ENCODE peak calls at places on chromosomes 4 and X, in six cellular contexts. S is PC-3, R is neural progenitor cell, K is epithelial cell of esophagus, Y is A673, D is sigmoid colon. N is an unnamed sample.

GRCh38 chr4:2662598-2662997 is 93.5 kb downstream of the TNIP2 start:
- DNase-seq in S (peak; percentile 16), R (no peak), K (peak; percentile 82), Y (no peak), D (no peak), N (no peak)

GRCh38 chr4:151169223-151169622 is 69.8 kb downstream of the RPS3A start:
- DNase-seq in S (no peak), R (peak; percentile 49), K (no peak), Y (peak; percentile 65), D (peak; percentile 95), N (no peak)

GRCh38 chr4:147639388-147639787 is 22.2 kb downstream of the TMEM184C start:
- DNase-seq in S (no peak), R (no peak), K (no peak), Y (no peak), D (no peak), N (no peak)

GRCh38 chrX:148270499-148270898 is 229.9 kb upstream of the AFF2 start:
- DNase-seq in S (no peak), R (no peak), K (no peak), Y (no peak), D (no peak), N (no peak)

GRCh38 chr4:128468485-128468989 is 180.9 kb upstream of the PGRMC2 start:
- DNase-seq in S (peak; percentile 83), R (no peak), K (peak; percentile 53), Y (peak; percentile 71), D (peak; percentile 82), N (no peak)

GRCh38 chrX:40175416-40176255 is 77.9 kb upstream of the BCOR start:
- DNase-seq in S (peak; percentile 48), R (peak; percentile 62), K (peak; percentile 15), Y (peak; percentile 85), D (peak; percentile 89), N (peak; percentile 82)

GRCh38 chr4:7686166-7686870 is 251.6 kb upstream of the PSAPL1 start:
- DNase-seq in S (no peak), R (no peak), K (no peak), Y (no peak), D (no peak), N (no peak)

GRCh38 chr4:83112678-83113428 is 1.7 kb downstream of the PLAC8 start:
- DNase-seq in S (no peak), R (no peak), K (no peak), Y (no peak), D (no peak), N (no peak)

GRCh38 chr4:53189011-53189410 is 176.8 kb downstream of the SCFD2 start:
- DNase-seq in S (no peak), R (no peak), K (no peak), Y (no peak), D (no peak), N (no peak)

GRCh38 chr4:184215709-184216328 is 1.9 kb downstream of the ENPP6 start:
- DNase-seq in S (no peak), R (no peak), K (no peak), Y (no peak), D (no peak), N (no peak)

GRCh38 chrX:72540318-72540717 is 32.3 kb downstream of the HDAC8 start:
- DNase-seq in S (peak; percentile 44), R (no peak), K (peak; percentile 8), Y (peak; percentile 40), D (no peak), N (no peak)

GRCh38 chr4:38146383-38146782 is 186.2 kb downstream of the PTTG2 start:
- DNase-seq in S (no peak), R (no peak), K (no peak), Y (no peak), D (no peak), N (no peak)
- H3K4me3 ChIP-seq in S (no peak overlapping the region), R (no peak overlapping the region), K (no peak overlapping the region), Y (no peak overlapping the region), D (no peak overlapping the region), N (no peak overlapping the region)

GRCh38 chrX:10034740-10035260 is 67.6 kb downstream of the CLDN34 start:
- DNase-seq in S (no peak), R (no peak), K (no peak), Y (no peak), D (peak; percentile 8), N (no peak)
- TF ChIP-seq CTCF in S (no peak), R (no peak), K (no peak), Y (no peak), D (no peak), N (no peak)

GRCh38 chr4:156559346-156559745 is 412.3 kb downstream of the PDGFC start:
- DNase-seq in S (peak; percentile 38), R (no peak), K (no peak), Y (no peak), D (no peak), N (no peak)
- H3K4me3 ChIP-seq in S (no peak overlapping the region), R (no peak overlapping the region), K (no peak overlapping the region), Y (no peak overlapping the region), D (no peak overlapping the region), N (no peak overlapping the region)

GRCh38 chr4:35725131-35725530 is 519.2 kb downstream of the ARAP2 start:
- DNase-seq in S (peak; percentile 5), R (peak; percentile 26), K (peak; percentile 24), Y (no peak), D (no peak), N (no peak)
- TF ChIP-seq CTCF in S (peak; percentile 17), R (peak; percentile 38), K (no peak), Y (no peak), D (no peak), N (peak; percentile 37)

GRCh38 chrX:102155806-102156179 is at the start of gene BEX5:
- DNase-seq in S (peak; percentile 28), R (peak; percentile 54), K (peak; percentile 54), Y (peak; percentile 67), D (peak; percentile 78), N (peak; percentile 41)

GRCh38 chrX:102154900-102155805 is 624 bp downstream of the BEX5 start:
- DNase-seq in S (no peak), R (peak; percentile 1), K (no peak), Y (no peak), D (no peak), N (no peak)

GRCh38 chrX:102154218-102154860 is 1.4 kb downstream of the BEX5 start:
- DNase-seq in S (no peak), R (peak; percentile 31), K (no peak), Y (peak; percentile 43), D (no peak), N (no peak)
- H3K4me3 ChIP-seq in S (peak overlapping the region; percentile 62), R (peak overlapping the region; percentile 29), K (no peak overlapping the region), Y (no peak overlapping the region), D (no peak overlapping the region), N (peak overlapping the region; percentile 64)

DNA sequence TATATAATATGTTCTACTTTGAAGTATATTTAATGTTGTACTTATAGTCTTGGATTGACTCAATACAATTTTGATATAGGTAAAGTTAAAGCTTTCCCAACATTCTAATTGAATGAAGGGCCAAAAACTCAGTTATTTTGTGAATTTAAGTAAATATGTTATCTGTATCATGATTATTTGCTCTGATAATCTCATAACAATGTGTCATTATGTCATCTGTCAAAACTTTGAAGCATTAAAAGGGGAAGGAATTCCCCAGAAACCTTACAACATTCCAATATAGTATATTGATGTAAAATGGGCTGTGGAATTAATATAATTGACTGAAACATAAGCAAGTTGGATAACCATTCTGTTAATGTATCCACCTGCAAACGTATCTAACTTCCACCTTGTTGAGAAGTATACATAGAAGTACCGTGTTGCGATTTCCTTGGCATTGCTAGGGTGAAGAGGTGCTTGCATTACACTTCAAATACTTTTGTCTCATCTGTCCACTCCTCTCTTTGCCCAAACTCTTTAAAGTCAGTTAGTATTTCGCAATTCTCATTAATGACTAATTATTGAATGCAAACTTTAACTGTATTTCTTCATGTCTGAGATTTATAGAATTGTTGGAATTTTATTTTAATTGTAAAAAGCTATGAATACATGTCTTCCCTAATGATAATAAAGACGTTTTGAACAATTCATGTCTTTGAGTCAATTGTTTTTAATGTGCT is 1982.1 kb upstream of the ADGRL3 start:
- DNase-seq in S (no peak), R (no peak), K (no peak), Y (no peak), D (no peak), N (no peak)
- TF ChIP-seq CTCF in S (no peak), R (no peak), K (no peak), Y (no peak), D (no peak), N (no peak)

DNA sequence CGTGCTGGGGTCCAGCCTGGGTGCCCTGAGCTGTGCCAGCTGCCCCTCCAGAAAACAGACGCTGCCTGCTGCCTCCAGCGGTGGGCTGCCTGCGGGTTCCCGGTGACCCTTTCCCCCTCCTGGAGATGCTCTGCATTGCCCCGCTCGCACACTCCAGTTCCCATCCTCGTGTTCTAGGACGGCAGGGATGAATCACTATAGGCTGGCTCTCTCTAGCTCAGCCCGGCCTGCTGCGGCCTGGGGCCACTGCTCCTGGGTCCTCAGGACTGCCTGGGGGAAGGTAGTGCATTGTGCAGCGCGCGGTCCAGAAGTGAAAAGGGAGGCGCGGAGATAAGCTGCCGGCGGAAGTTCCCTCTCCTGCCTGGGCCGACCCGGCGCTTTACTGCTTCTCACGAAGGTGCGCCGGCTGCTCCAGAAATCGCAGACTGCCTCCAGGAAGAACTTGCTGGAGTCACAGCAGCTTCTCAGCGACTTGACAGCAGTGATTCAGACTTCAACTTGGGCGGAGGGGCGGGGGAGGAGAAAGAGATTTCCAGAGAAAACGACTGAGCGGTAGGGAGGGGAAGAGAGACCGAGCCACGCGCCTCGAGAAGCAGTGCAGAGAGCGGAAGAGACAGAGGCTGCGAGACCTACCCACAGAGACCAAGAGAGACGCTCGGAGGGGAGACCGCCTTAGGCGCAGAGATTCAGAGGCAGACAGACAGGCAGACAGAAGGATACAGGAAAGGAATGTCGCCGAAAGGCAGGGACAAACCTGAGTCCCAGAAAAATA is 6.7 kb upstream of the MSX1 start:
- DNase-seq in S (no peak), R (peak; percentile 81), K (peak; percentile 65), Y (peak; percentile 54), D (peak; percentile 61), N (no peak)
- H3K4me3 ChIP-seq in S (no peak overlapping the region), R (peak overlapping the region; percentile 26), K (peak overlapping the region; percentile 21), Y (peak overlapping the region; percentile 38), D (peak overlapping the region; percentile 26), N (peak overlapping the region; percentile 49)